ENCODE peak calls at places on chromosomes 3 and 15, in five cellular contexts. U is uterus, I is H9, Z is mesenchymal stem cell, P is lung. K is an unnamed sample.

GRCh38 chr15:57025264-57025939 is 107.0 kb downstream of the TCF12 start:
- DNase-seq in Z (peak), P (no peak), I (no peak), U (no peak), K (no peak)

GRCh38 chr3:67375961-67376360 is 278.5 kb downstream of the SUCLG2 start:
- DNase-seq in P (no peak), I (no peak), Z (no peak), U (no peak), K (no peak)

GRCh38 chr3:132661120-132661519 is 991 bp downstream of the UBA5 start:
- DNase-seq in U (no peak), I (no peak), Z (no peak), P (no peak), K (no peak)

GRCh38 chr15:40310001-40310959 is 2.5 kb upstream of the PLCB2 start:
- DNase-seq in I (peak), U (no peak), P (peak), Z (peak), K (no peak)

GRCh38 chr3:97105989-97106651 is 291.7 kb downstream of the EPHA6 start:
- DNase-seq in P (no peak), U (no peak), I (no peak), Z (no peak), K (no peak)

GRCh38 chr3:140225996-140226395 is 291.0 kb downstream of the CLSTN2 start:
- DNase-seq in I (no peak), Z (no peak), U (no peak), P (no peak), K (no peak)

GRCh38 chr3:175255698-175256097 is 396.6 kb downstream of the NAALADL2 start:
- DNase-seq in I (no peak), P (no peak), U (no peak), Z (peak), K (peak)

GRCh38 chr15:85621096-85621495 is 173.6 kb downstream of the KLHL25 start:
- DNase-seq in Z (no peak), U (no peak), P (no peak), I (no peak), K (no peak)

GRCh38 chr3:159841766-159842165 is 146.9 kb upstream of the IL12A start:
- DNase-seq in U (no peak), I (no peak), P (no peak), Z (no peak), K (no peak)

GRCh38 chr3:189772584-189772983 is 141.4 kb downstream of the TP63 start:
- DNase-seq in P (no peak), U (no peak), Z (peak), I (no peak), K (no peak)

GRCh38 chr15:63554337-63554927 is 42.8 kb upstream of the FBXL22 start:
- DNase-seq in P (no peak), Z (peak), U (no peak), I (no peak), K (no peak)

GRCh38 chr15:68781766-68782588 is 38.7 kb downstream of the ANP32A start:
- DNase-seq in Z (no peak), P (peak), I (peak), U (no peak), K (no peak)

GRCh38 chr3:180913582-180914404 is 1.3 kb downstream of the FXR1 start:
- DNase-seq in U (no peak), Z (peak), I (no peak), P (no peak), K (no peak)

GRCh38 chr3:195853036-195853435 is 41.3 kb upstream of the MUC4 start:
- DNase-seq in U (no peak), P (no peak), I (no peak), Z (no peak), K (no peak)

GRCh38 chr15:64050281-64051092 is 4.2 kb upstream of the DAPK2 start:
- DNase-seq in I (no peak), U (no peak), Z (no peak), P (peak), K (no peak)

GRCh38 chr15:63636518-63637061 is 39.4 kb downstream of the FBXL22 start:
- DNase-seq in P (no peak), U (no peak), Z (no peak), I (no peak), K (no peak)

DNA sequence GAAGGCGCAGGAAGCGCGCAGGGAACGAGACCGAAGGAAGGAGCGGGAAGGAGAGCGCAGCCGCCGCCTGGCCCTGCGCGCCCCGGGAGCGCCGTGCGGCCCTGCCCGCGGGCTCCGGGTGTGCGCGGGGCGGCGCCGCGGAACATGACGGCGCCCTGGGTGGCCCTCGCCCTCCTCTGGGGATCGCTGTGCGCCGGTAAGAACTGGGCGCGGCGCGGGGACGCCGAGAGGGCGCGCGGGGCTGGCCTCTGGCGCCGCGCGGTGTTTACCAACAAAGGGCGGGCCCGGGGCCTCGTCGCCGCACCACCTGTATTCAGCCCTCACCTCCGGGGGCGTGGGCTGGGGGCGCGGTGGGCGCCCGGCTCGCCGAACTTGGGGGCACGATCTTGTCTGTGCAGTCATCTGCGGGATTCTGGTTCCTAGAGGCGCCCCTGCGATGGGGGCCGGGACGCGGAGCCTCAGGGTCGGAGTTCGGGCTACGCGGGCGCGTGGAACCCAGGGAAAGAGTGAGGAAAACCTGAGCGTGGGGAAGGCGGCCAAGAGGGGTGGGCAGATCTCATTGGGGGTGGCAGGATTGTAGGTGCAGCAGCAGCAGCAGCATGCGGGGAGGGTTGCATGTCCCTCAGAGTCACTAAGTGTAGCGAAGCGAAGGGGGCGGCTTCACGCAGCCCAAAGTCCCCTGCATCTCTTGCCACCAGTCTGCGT is 641 bp downstream of the ACVR2B start:
- DNase-seq in Z (peak), U (peak), P (no peak), I (no peak), K (no peak)
- H3K27ac ChIP-seq in Z (no peak), U (peak), P (peak), I (no peak), K (peak)

GRCh38 chr15:66291816-66292215 is 1.6 kb upstream of the DIS3L start:
- DNase-seq in I (no peak), U (no peak), P (no peak), Z (no peak), K (no peak)

GRCh38 chr15:66292261-66293084 is 895 bp upstream of the DIS3L start:
- DNase-seq in U (no peak), P (no peak), I (no peak), Z (no peak), K (no peak)

GRCh38 chr15:66294157-66294931 is 976 bp downstream of the DIS3L start:
- DNase-seq in P (no peak), Z (peak), U (peak), I (peak), K (no peak)

GRCh38 chr15:66293419-66294156 is at the start of gene DIS3L:
- DNase-seq in Z (peak), I (peak), U (peak), P (peak), K (no peak)

DNA sequence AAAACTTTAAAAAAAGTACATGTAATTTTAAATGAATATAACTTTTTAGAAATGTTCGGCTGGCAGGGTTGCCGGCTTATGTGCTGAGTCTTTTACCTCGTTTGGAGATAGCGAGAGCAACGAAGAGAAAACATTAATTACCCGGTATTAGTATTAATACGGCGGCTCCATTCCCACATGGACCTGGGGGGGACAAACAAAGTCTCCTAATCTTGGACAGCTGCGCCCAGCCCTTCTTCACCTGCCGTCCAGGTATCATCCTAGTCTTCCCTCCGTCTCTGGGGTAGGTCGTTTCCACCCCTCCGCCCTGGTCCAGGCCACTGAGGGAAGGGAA is 316 bp upstream of the DIS3L start:
- DNase-seq in P (no peak), U (no peak), I (no peak), Z (no peak), K (no peak)
- H3K27ac ChIP-seq in P (peak), U (peak), I (peak), Z (peak), K (peak)

GRCh38 chr15:93049233-93049632 is 39.8 kb downstream of the RGMA start:
- DNase-seq in I (no peak), U (no peak), P (no peak), Z (no peak), K (no peak)

GRCh38 chr15:93047621-93048425 is 41.2 kb downstream of the RGMA start:
- DNase-seq in I (no peak), P (no peak), U (no peak), Z (no peak), K (no peak)

GRCh38 chr15:93049914-93050534 is 39.0 kb downstream of the RGMA start:
- DNase-seq in P (peak), I (no peak), U (no peak), Z (no peak), K (no peak)

GRCh38 chr15:93048759-93049161 is 40.3 kb downstream of the RGMA start:
- DNase-seq in U (no peak), Z (no peak), P (peak), I (no peak), K (peak)

GRCh38 chr15:93048426-93048721 is 40.6 kb downstream of the RGMA start:
- DNase-seq in U (no peak), Z (no peak), I (no peak), P (no peak), K (no peak)
- H3K27ac ChIP-seq in U (no peak), Z (no peak), I (no peak), P (no peak), K (no peak)

GRCh38 chr3:168157301-168157700 is 61.6 kb upstream of the GOLIM4 start:
- DNase-seq in Z (no peak), I (no peak), U (no peak), P (no peak), K (no peak)

GRCh38 chr3:168152149-168152548 is 56.4 kb upstream of the GOLIM4 start:
- DNase-seq in U (no peak), I (no peak), P (no peak), Z (no peak), K (no peak)

GRCh38 chr3:168156479-168156878 is 60.8 kb upstream of the GOLIM4 start:
- DNase-seq in U (no peak), I (no peak), Z (no peak), P (no peak), K (no peak)

GRCh38 chr3:168155207-168155785 is 59.6 kb upstream of the GOLIM4 start:
- DNase-seq in P (no peak), U (no peak), Z (no peak), I (no peak), K (no peak)

GRCh38 chr3:168154101-168154500 is 58.4 kb upstream of the GOLIM4 start:
- DNase-seq in P (no peak), I (no peak), U (no peak), Z (no peak), K (no peak)
- H3K27ac ChIP-seq in P (no peak), I (no peak), U (no peak), Z (no peak), K (no peak)

GRCh38 chr3:45841380-45841700 is 579 bp downstream of the LZTFL1 start:
- DNase-seq in U (no peak), I (peak), Z (peak), P (no peak), K (no peak)

GRCh38 chr3:45838466-45838865 is 3.5 kb downstream of the LZTFL1 start:
- DNase-seq in U (no peak), P (no peak), Z (no peak), I (no peak), K (no peak)

GRCh38 chr3:45842851-45843625 is 1.1 kb upstream of the LZTFL1 start:
- DNase-seq in I (no peak), U (no peak), P (no peak), Z (no peak), K (no peak)

DNA sequence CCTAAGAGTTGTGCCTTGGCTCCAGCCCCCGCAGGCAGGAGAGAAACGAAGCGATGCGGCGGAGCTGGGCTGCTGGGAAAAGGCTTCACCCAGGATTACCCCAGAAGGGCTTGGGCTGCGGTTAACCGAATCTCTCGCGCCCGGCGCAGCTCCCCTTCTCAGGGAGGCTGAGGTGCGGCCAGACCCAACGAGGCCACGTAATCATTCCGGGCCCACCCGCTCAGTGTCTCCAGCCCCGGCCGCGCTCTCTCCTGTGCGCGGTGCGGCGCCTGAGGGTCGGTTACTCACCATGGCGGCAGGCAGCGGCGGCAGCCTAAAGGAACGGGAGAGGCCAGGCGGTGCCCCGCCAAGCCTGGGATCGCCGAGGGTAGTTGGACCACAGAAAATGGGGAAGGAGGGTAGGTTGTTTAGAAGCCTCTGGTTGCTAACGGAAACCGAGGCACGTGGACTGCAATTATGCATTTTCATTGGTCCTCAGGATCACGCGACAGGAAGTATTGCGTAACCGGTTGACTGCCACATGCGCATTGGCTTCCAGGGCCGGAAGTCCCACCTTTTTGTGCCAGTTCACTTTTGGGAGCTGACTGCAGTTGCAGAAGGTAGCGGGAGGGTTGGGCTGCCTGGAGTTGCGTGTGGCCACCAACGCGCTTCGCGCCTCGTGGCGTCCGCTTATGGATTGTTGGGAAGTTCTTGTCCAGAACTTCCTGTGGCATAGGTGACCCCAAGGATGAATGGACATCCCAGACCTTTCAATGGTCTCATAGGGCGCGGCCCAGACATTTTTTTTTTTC is at the start of gene LZTFL1:
- DNase-seq in U (peak), P (peak), Z (peak), I (peak), K (peak)
- H3K27ac ChIP-seq in U (peak), P (peak), Z (peak), I (no peak), K (no peak)

K was measured in epithelial cell of prostate.